ENCODE peak calls at places on chromosomes 13 and 19, in six cellular contexts. S, A, M, C, H and L are unnamed samples. For H3K4me1, the result is how much of the 10 kb centered on the place peaks cover.

GRCh38 chr19:13637664-13638063 is 126.7 kb upstream of the MRI1 start:
- DNase-seq in M (no peak), S (no peak), C (no peak), H (no peak), A (no peak), L (no peak)

GRCh38 chr19:23070353-23070781 is 46.5 kb upstream of the ZNF730 start:
- DNase-seq in M (peak), H (peak), C (peak), A (no peak), S (peak), L (peak)

GRCh38 chr13:20400774-20401173 is 124.9 kb downstream of the CRYL1 start:
- DNase-seq in S (no peak), H (peak), C (no peak), M (no peak), A (no peak), L (no peak)

GRCh38 chr13:99830931-99831330 is 140.6 kb downstream of the ZIC5 start:
- DNase-seq in A (no peak), S (peak), M (no peak), H (no peak), C (no peak), L (peak)

GRCh38 chr19:5595129-5595528 is 27.4 kb upstream of the TINCR start:
- DNase-seq in M (no peak), H (no peak), S (no peak), C (no peak), A (no peak), L (no peak)

GRCh38 chr19:42422576-42423461 is 4.4 kb downstream of the LIPE start:
- DNase-seq in C (no peak), A (peak), H (no peak), S (peak), M (peak), L (peak)

GRCh38 chr19:12665646-12666304 is 767 bp downstream of the MAN2B1 start:
- DNase-seq in M (no peak), A (peak), S (no peak), H (no peak), C (no peak), L (no peak)

GRCh38 chr13:99282264-99283231 is 24.4 kb upstream of the GPR18 start:
- DNase-seq in A (no peak), S (no peak), C (no peak), M (no peak), H (no peak), L (no peak)

GRCh38 chr13:23433171-23434153 is at the start of gene SACS:
- DNase-seq in C (peak), H (peak), S (peak), M (peak), A (no peak), L (peak)

DNA sequence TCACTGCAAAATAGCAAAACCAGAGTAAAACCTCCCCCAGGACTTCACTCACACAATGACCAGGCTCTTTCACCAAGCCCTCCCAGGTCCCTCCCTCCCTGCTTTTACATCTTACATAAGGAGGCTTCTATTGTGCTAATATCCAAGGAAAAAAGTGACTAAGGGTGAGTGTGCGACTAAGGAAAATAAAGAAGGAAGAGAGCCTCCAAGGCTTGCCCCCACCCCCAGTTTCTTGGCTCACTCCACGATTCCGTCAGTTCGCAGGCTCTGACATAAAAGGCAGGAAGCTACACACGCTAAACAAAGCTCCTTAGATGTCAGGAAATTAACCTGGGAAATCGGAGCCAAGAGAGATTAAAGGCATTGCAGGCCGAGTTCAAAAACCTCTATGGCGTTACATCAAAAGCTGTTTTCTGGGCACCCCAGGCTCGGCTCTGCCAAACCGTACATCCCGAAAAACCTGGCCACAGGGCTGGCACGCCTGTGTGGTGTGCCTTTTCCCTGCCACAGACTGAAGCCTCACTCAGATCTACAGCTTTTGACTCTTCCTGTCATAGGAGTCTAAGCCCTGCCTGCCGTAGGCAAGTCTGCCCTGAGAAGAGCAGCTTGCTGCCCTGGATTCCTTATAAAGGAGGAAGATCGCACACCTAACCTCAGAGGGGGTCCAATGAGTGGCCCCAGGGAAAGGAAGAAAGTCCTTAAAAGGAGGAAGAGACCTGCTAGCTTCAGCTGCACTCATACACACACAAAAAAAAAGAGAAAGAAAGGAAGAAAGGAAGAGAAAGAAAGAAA is 67.0 kb upstream of the SERP2 start:
- DNase-seq in M (peak), H (peak), S (peak), A (no peak), C (peak), L (peak)
- H3K4me1 ChIP-seq in M (under half), H (under half), S (under half), A (under half), C (half or more), L (under half)

GRCh38 chr19:6720369-6721112 is at the start of gene C3:
- DNase-seq in H (peak), M (no peak), S (no peak), C (peak), A (no peak), L (no peak)
- H3K4me1 ChIP-seq in H (under half), M (under half), S (under half), C (half or more), A (under half), L (under half)

DNA sequence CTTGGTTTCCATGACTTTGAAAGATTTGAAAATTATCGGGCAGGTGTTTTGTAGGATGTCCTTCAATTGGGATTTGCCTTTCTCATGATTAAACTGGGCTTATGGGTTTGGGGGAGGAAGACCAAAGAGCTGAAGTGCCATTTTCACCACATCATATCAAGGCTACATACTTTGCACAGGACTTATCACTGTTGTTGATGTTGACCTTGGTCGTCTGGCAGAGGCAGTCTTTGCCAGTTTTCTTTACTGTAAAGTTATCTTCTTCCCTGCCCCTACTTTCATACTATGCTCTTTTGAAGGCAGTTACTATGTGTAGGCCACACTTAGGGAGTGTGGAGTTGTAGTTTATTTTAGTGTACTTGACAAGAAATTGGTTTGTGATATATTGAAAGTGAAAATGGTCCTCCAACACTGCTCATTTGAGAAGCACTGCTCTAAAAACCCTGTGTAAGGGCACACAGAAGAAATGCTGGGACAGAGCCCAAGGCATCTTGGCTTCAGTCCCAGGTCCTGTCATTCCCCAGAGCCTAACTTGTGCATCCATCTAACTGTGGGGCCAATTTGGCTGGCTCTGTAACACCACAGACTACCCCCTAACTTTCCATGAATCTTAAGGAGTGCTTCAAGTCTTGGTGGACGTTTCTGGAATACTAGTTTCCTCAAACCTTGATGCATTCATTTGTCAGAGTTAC is 384.9 kb downstream of the KCNRG start:
- DNase-seq in A (no peak), S (no peak), C (no peak), H (peak), M (peak), L (no peak)
- H3K4me1 ChIP-seq in A (under half), S (under half), C (under half), H (under half), M (under half), L (under half)

GRCh38 chr19:35317464-35318043 is 11.4 kb upstream of the CD22 start:
- DNase-seq in H (no peak), M (no peak), A (no peak), S (no peak), C (no peak), L (no peak)

GRCh38 chr19:35316560-35316959 is 12.4 kb upstream of the CD22 start:
- DNase-seq in C (no peak), A (peak), H (no peak), M (no peak), S (no peak), L (no peak)

GRCh38 chr19:35314031-35314430 is 15.0 kb upstream of the CD22 start:
- DNase-seq in M (no peak), C (no peak), A (no peak), S (no peak), H (no peak), L (no peak)

GRCh38 chr19:35314858-35315470 is 14.0 kb upstream of the CD22 start:
- DNase-seq in A (no peak), M (no peak), H (no peak), S (no peak), C (no peak), L (peak)

DNA sequence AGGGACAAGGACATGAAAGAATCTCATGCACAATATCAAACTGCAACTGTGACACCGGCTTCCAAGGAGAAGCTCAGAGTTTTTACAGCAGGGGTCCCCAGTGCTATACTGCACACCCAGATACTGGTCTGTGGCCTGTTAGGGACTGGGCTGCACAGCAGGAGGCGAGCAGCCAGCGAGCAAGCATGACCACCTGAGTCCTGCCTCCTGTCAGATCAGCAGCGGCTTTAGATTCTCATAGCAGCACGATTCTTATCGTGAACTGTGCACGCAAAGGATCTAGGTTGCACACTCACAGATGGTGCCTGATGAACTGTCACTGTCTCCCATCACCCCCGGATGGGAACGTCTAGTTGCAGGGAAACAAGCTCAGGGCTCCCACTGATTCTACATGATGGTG is 13.1 kb upstream of the CD22 start:
- DNase-seq in M (no peak), S (no peak), C (no peak), A (no peak), H (no peak), L (no peak)
- H3K4me1 ChIP-seq in M (under half), S (under half), C (under half), A (under half), H (under half), L (under half)